ENCODE peak calls at places on chromosomes 16 and 17, in eight cellular contexts. Y is ecto neural progenitor cell, I is BJ, M is hippocampal formation, W is A549, Q is GM12864, O is HT1080, P is substantia nigra. B is an unnamed sample.
A peak's percentile ranks its signal among the peaks of the same experiment; 100 is the strongest.

GRCh38 chr17:19262650-19263620 is 25.8 kb downstream of the EPN2 start:
- DNase-seq in Y (no peak), O (no peak), I (no peak), Q (no peak), P (no peak), M (no peak), W (no peak), B (no peak)

GRCh38 chr17:48724241-48725004 is 1.4 kb downstream of the PRAC2 start:
- DNase-seq in W (peak; percentile 77), Q (peak; percentile 8), M (peak; percentile 45), I (no peak), O (peak; percentile 36), P (peak; percentile 64), Y (peak; percentile 93), B (no peak)

GRCh38 chr16:3771513-3771912 is 54.2 kb upstream of the TRAP1 start:
- DNase-seq in M (no peak), P (no peak), Y (no peak), Q (no peak), W (peak; percentile 40), I (no peak), O (peak; percentile 10), B (no peak)

GRCh38 chr17:2170023-2170422 is 115.1 kb downstream of the HIC1 start:
- DNase-seq in M (no peak), Q (peak; percentile 35), O (no peak), Y (no peak), W (peak; percentile 39), I (no peak), P (no peak), B (no peak)

GRCh38 chr17:78305801-78306200 is 54.1 kb downstream of the SOCS3 start:
- DNase-seq in Y (no peak), W (no peak), O (no peak), M (no peak), Q (no peak), I (no peak), P (no peak), B (no peak)

GRCh38 chr16:3388325-3388724 is 12.5 kb downstream of the ZSCAN32 start:
- DNase-seq in Y (no peak), I (no peak), W (no peak), M (no peak), O (no peak), P (no peak), Q (no peak), B (no peak)

GRCh38 chr16:14418795-14419225 is 211.2 kb downstream of the PARN start:
- DNase-seq in O (no peak), P (no peak), W (no peak), M (no peak), I (no peak), Q (no peak), Y (no peak), B (no peak)

GRCh38 chr17:66306413-66306812 is 4.0 kb downstream of the PRKCA start:
- DNase-seq in W (no peak), P (no peak), I (no peak), Q (no peak), O (no peak), M (no peak), Y (no peak), B (no peak)

GRCh38 chr16:53651357-53651756 is 52.3 kb downstream of the RPGRIP1L start:
- DNase-seq in O (no peak), W (no peak), Q (no peak), Y (peak; percentile 52), I (no peak), P (no peak), M (no peak), B (no peak)

GRCh38 chr16:69132424-69133252 is at the start of the genes CHTF8 and UTP4:
- DNase-seq in W (peak; percentile 88), Y (no peak), I (no peak), Q (no peak), P (peak; percentile 87), M (peak; percentile 76), O (peak; percentile 63), B (no peak)

GRCh38 chr16:90047714-90048346 is 28.6 kb upstream of the DBNDD1 start:
- DNase-seq in Q (no peak), I (no peak), Y (peak; percentile 49), M (no peak), W (no peak), P (no peak), O (no peak), B (no peak)

GRCh38 chr16:19179890-19180490 is 11.9 kb downstream of the SYT17 start:
- DNase-seq in P (peak; percentile 32), O (peak; percentile 44), Q (no peak), W (peak; percentile 70), I (no peak), Y (peak; percentile 69), M (peak; percentile 45), B (no peak)

GRCh38 chr17:61414936-61415251 is 15.3 kb downstream of the TBX2 start:
- DNase-seq in M (no peak), Q (no peak), O (no peak), W (no peak), I (no peak), Y (no peak), P (no peak), B (peak; percentile 62)

GRCh38 chr17:82416264-82416663 is 1.9 kb upstream of the HEXD start:
- DNase-seq in P (no peak), Q (no peak), I (no peak), W (no peak), O (no peak), M (no peak), Y (no peak), B (no peak)

GRCh38 chr17:50272711-50273653 is 1.3 kb upstream of the TMEM92 start:
- DNase-seq in I (no peak), Y (peak; percentile 93), O (peak; percentile 48), Q (no peak), P (peak; percentile 48), W (peak; percentile 48), M (peak; percentile 13), B (no peak)

GRCh38 chr17:37465058-37465616 is 24.6 kb upstream of the DUSP14 start:
- DNase-seq in Q (no peak), Y (no peak), P (no peak), I (no peak), O (peak; percentile 81), M (no peak), W (no peak), B (no peak)

GRCh38 chr17:40561871-40562611 is 3.2 kb downstream of the CCR7 start:
- DNase-seq in I (no peak), O (no peak), M (no peak), P (no peak), Y (no peak), Q (peak; percentile 72), W (peak; percentile 39), B (no peak)

GRCh38 chr16:2323701-2324100 is 16.8 kb downstream of the ABCA3 start:
- DNase-seq in P (no peak), Y (no peak), M (no peak), I (no peak), Q (no peak), W (no peak), O (no peak), B (no peak)

GRCh38 chr16:88381820-88382451 is 823 bp upstream of the ZNF469 start:
- DNase-seq in I (no peak), Q (no peak), Y (no peak), O (no peak), W (no peak), P (no peak), M (no peak), B (no peak)

GRCh38 chr17:44645341-44645740 is 10.9 kb upstream of the MEIOC start:
- DNase-seq in O (no peak), M (no peak), Q (no peak), Y (no peak), P (no peak), I (no peak), W (no peak), B (no peak)

GRCh38 chr16:73323880-73324279 is 276.0 kb upstream of the ZFHX3 start:
- DNase-seq in I (no peak), W (no peak), O (no peak), Q (no peak), M (no peak), Y (no peak), P (no peak), B (no peak)

GRCh38 chr17:38617967-38618760 is 12.4 kb upstream of the SRCIN1 start:
- DNase-seq in I (no peak), W (no peak), Q (no peak), O (no peak), M (no peak), P (no peak), Y (no peak), B (no peak)

GRCh38 chr17:63699638-63700527 is at the start of gene LIMD2:
- DNase-seq in W (peak; percentile 26), Q (no peak), Y (peak; percentile 92), I (no peak), P (peak; percentile 51), M (peak; percentile 27), O (no peak), B (no peak)

GRCh38 chr17:79925242-79925957 is 86.2 kb upstream of the CBX4 start:
- DNase-seq in O (peak; percentile 28), Y (no peak), W (peak; percentile 69), I (no peak), M (peak; percentile 52), Q (no peak), P (peak; percentile 63), B (no peak)

GRCh38 chr16:66964049-66964448 is 3.0 kb downstream of the CES3 start:
- DNase-seq in Y (no peak), W (no peak), I (no peak), Q (no peak), M (no peak), P (no peak), O (no peak), B (no peak)

GRCh38 chr17:67602974-67603373 is 114.8 kb upstream of the NOL11 start:
- DNase-seq in W (peak; percentile 61), M (no peak), I (no peak), P (no peak), Q (peak; percentile 43), O (peak; percentile 37), Y (peak; percentile 69), B (no peak)

GRCh38 chr16:3099732-3100499 is 822 bp upstream of the ZSCAN10 start:
- DNase-seq in M (peak; percentile 59), I (no peak), O (peak; percentile 66), Q (peak; percentile 70), P (peak; percentile 81), Y (peak; percentile 95), W (peak; percentile 92), B (no peak)

GRCh38 chr16:81522141-81522701 is 77.6 kb downstream of the CMIP start:
- DNase-seq in P (no peak), W (peak; percentile 60), I (no peak), Q (no peak), M (no peak), Y (no peak), O (no peak), B (no peak)